ENCODE peak calls at places on chromosomes 13 and 19, in seven cellular contexts. Q is neural crest cell, J is cardiac muscle cell, N is choroid plexus epithelial cell, U is AG04450, K is PC-3, P is nephron progenitor cell. O is an unnamed sample.
A peak's percentile ranks its signal among the peaks of the same experiment; 100 is the strongest.

GRCh38 chr13:60351816-60352215 is 45.2 kb upstream of the TDRD3 start:
- DNase-seq in P (no peak), U (no peak), J (no peak), Q (no peak), K (no peak), N (peak; percentile 17), O (no peak)

GRCh38 chr19:10135551-10136334 is 16.0 kb upstream of the EIF3G start:
- DNase-seq in U (no peak), J (no peak), P (no peak), K (no peak), Q (no peak), N (no peak), O (no peak)

GRCh38 chr13:32281083-32281482 is 34.1 kb downstream of the ZAR1L start:
- DNase-seq in Q (no peak), J (no peak), P (no peak), K (no peak), N (no peak), U (no peak), O (no peak)

GRCh38 chr19:18269336-18269735 is 4.9 kb downstream of the IQCN start:
- DNase-seq in U (no peak), K (no peak), P (no peak), Q (no peak), J (no peak), N (no peak), O (no peak)

GRCh38 chr19:10001899-10002298 is 8.4 kb downstream of the COL5A3 start:
- DNase-seq in K (peak; percentile 32), N (peak; percentile 14), U (no peak), P (peak; percentile 25), Q (peak; percentile 20), J (no peak), O (no peak)

GRCh38 chr13:34750078-34750703 is 191.9 kb upstream of the NBEA start:
- DNase-seq in U (no peak), J (peak; percentile 7), N (peak; percentile 4), K (no peak), P (peak; percentile 47), Q (no peak), O (peak; percentile 62)

GRCh38 chr13:111860161-111860560 is 206.8 kb upstream of the SOX1 start:
- DNase-seq in U (no peak), P (no peak), K (no peak), N (no peak), Q (no peak), J (peak; percentile 56), O (no peak)

GRCh38 chr13:43196171-43196611 is 172.8 kb downstream of the DNAJC15 start:
- DNase-seq in N (peak; percentile 30), Q (no peak), P (no peak), K (no peak), U (no peak), J (peak; percentile 19), O (no peak)

GRCh38 chr13:31875134-31875533 is 135.8 kb downstream of the RXFP2 start:
- DNase-seq in N (no peak), P (no peak), K (no peak), U (no peak), Q (no peak), J (no peak), O (no peak)

GRCh38 chr19:49363265-49364082 is at the start of gene DKKL1:
- DNase-seq in P (peak; percentile 100), K (peak; percentile 100), U (peak; percentile 98), J (peak; percentile 100), N (peak; percentile 100), Q (peak; percentile 100), O (peak; percentile 90)
- TF ChIP-seq CTCF in P (no peak), K (peak; percentile 10), U (peak; percentile 3), J (peak; percentile 6), N (peak; percentile 12), Q (peak; percentile 22), O (peak; percentile 14)

GRCh38 chr13:69319659-69320058 is 788.0 kb upstream of the ATXN8OS start:
- DNase-seq in K (no peak), P (no peak), Q (no peak), J (no peak), U (no peak), N (peak; percentile 7), O (no peak)

DNA sequence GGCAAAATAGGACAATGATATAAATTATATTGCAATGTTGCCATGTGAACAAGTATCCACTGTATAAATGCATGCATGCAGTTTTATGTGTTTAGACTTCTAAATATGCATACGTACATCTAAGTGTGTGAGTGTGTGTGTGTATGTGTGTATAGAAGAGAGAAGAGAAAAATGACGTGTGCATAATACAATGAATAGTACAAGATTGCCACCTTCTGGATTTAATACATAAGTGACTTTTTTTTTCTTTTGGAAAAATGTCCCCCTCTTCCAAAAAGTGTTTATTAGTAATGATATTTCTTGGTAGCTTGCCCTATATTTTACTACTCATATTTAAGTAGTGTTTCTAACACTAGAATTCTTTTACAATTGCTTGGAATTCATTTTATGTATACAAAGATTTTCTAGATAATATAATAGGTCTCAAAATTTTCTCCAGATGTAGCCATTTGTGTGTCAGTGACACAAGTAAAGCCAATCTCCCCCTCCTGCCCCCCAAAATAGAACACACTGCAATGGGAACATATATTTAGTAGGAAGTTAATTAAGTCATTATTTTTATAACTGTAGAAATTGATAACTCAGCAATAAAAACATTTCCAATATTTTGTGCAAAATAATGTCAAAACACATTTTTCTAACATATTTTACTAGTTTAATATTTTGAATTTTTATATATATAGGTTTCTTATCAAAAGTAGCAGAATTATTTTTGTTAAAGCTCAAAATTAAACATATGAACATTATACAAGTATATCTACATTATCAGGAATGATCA is 783.3 kb upstream of the ATXN8OS start:
- DNase-seq in Q (no peak), J (peak; percentile 29), U (no peak), P (no peak), K (peak; percentile 42), N (peak; percentile 28), O (no peak)
- TF ChIP-seq CTCF in Q (peak; percentile 76), J (no peak), U (no peak), P (peak; percentile 10), K (peak; percentile 51), N (peak; percentile 7), O (peak; percentile 49)

DNA sequence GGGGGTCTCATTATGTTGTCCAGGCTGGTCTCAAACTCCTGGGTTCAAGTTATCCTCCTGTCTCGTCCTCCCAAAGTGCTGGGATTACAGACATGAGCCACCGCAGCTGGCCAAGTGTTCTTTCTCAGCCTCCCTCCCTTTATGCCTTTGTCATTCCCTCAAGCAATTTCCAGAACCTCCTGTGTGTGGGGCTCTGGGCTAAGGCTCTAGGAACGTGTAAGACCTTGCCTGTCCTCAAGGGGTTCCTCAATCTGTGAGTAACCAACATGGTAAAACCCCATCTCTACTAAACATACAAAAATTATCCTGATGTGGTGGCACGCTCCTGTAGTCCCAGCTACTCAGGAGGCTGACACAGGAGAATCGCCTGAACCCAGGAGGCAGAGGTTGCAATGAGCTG is 15.5 kb upstream of the SPACA4 start:
- DNase-seq in K (peak; percentile 20), N (peak; percentile 52), Q (no peak), P (no peak), J (no peak), U (no peak), O (no peak)
- TF ChIP-seq CTCF in K (peak; percentile 23), N (peak; percentile 38), Q (peak; percentile 23), P (no peak), J (peak; percentile 16), U (peak; percentile 12), O (no peak)

GRCh38 chr19:56837492-56837891 is 3.0 kb downstream of the PEG3 start:
- DNase-seq in K (peak; percentile 65), Q (no peak), P (no peak), U (no peak), N (peak; percentile 22), J (no peak), O (no peak)
- TF ChIP-seq CTCF in K (peak; percentile 48), Q (no peak), P (no peak), U (no peak), N (peak; percentile 10), J (peak; percentile 48), O (no peak)

DNA sequence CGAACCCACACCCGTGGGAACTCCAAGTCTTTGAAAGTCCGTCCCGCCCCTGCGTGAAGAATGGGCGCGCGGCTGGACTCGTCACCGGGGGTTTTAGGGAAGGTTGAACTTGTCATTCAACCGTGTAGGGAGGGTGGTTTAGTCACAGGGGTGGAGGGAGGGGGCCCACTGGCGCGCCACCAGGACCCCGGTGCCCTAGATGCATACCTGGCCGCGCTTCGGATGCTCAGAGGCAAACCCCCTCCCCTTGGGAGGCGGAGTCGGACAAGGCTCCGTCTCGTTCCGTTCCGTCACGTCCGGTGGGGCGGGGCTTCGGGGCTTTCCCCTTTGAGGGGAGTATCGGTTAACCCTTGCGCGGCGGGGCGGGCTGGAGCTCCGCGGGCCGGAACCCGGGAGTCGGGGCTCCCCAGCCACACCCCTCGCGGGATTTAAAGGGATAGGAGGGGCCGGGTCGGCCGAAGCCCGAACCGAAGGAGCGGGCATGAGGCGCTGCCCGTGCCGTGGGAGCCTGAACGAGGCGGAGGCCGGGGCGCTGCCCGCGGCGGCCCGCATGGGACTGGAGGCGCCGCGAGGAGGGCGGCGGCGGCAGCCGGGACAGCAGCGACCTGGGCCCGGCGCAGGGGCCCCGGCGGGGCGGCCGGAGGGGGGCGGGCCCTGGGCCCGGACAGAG is at the start of the genes COQ8B and ITPKC:
- DNase-seq in N (peak; percentile 98), J (peak; percentile 100), U (peak; percentile 91), P (peak; percentile 100), K (peak; percentile 97), Q (peak; percentile 99), O (peak; percentile 100)
- TF ChIP-seq CTCF in N (no peak), J (no peak), U (no peak), P (no peak), K (no peak), Q (peak; percentile 39), O (no peak)

DNA sequence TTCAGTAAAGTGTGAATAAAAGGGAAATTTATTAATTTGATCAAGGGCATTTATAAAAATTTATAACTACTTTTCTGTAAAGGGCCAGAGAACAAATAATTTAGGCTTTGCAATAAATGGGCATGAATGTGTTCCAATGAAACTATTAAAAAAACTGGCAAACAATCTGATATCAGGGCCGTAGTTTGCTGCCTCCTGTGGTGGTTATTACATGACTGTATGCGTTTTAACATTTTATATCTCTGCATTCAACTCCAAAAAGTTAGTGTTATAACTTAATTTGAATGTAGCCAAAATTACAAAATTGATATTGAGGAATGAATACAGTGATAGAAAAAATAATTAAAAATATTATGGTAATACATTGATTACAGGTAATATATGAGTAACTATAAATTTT is 80.5 kb upstream of the POSTN start:
- DNase-seq in Q (no peak), U (no peak), N (peak; percentile 26), P (no peak), J (no peak), K (peak; percentile 22), O (no peak)
- TF ChIP-seq CTCF in Q (peak; percentile 45), U (peak; percentile 27), N (peak; percentile 53), P (peak; percentile 11), J (peak; percentile 22), K (peak; percentile 43), O (no peak)

GRCh38 chr19:990746-991145 is 6.6 kb downstream of the WDR18 start:
- DNase-seq in J (no peak), N (no peak), Q (no peak), K (no peak), U (no peak), P (no peak), O (no peak)
- TF ChIP-seq CTCF in J (no peak), N (no peak), Q (no peak), K (no peak), U (no peak), P (no peak), O (no peak)

GRCh38 chr13:114110091-114110829 is 22.2 kb downstream of the RASA3 start:
- DNase-seq in N (peak; percentile 57), J (no peak), P (no peak), K (no peak), Q (no peak), U (no peak), O (no peak)
- TF ChIP-seq CTCF in N (no peak), J (no peak), P (no peak), K (no peak), Q (no peak), U (no peak), O (no peak)

O was measured in mesothelial cell of epicardium.